ENCODE peak calls at places on chromosomes 6 and 20, in eight cellular contexts. Q is neural progenitor cell, N is K562, A is psoas muscle, D is prostate gland, O is tibial nerve, J is body of pancreas, M is cardiac muscle cell. R is an unnamed sample.

GRCh38 chr6:28868873-28869272 is 54.9 kb downstream of the TRIM27 start:
- DNase-seq in Q (no peak), N (no peak), A (no peak), D (no peak), O (no peak), J (no peak), M (no peak), R (no peak)

GRCh38 chr20:48629069-48629959 is 198.5 kb downstream of the PREX1 start:
- DNase-seq in Q (no peak), N (no peak), A (no peak), D (no peak), O (no peak), J (no peak), M (no peak), R (no peak)

GRCh38 chr6:157215702-157216101 is 107.6 kb downstream of the TMEM242 start:
- DNase-seq in Q (no peak), N (no peak), A (no peak), D (no peak), O (no peak), J (no peak), M (no peak), R (no peak)

GRCh38 chr6:117976030-117976651 is 69.1 kb downstream of the SLC35F1 start:
- DNase-seq in Q (peak), N (peak), A (no peak), D (peak), O (peak), J (no peak), M (peak), R (peak)

GRCh38 chr6:45500924-45501816 is 123.4 kb upstream of the SUPT3H start:
- DNase-seq in Q (peak), N (peak), A (no peak), D (no peak), O (no peak), J (no peak), M (no peak), R (no peak)

GRCh38 chr6:83429269-83429668 is 1.6 kb downstream of the ME1 start:
- DNase-seq in Q (no peak), N (no peak), A (no peak), D (no peak), O (no peak), J (no peak), M (no peak), R (no peak)

GRCh38 chr6:169981568-169981967 is 230.1 kb downstream of the ERMARD start:
- DNase-seq in Q (no peak), N (no peak), A (no peak), D (no peak), O (no peak), J (no peak), M (no peak), R (no peak)

GRCh38 chr20:3164043-3164762 is 4.5 kb upstream of the FASTKD5 start:
- DNase-seq in Q (no peak), N (no peak), A (no peak), D (no peak), O (no peak), J (no peak), M (no peak), R (no peak)

GRCh38 chr6:143513410-143513809 is 1.9 kb upstream of the FUCA2 start:
- DNase-seq in Q (peak), N (peak), A (no peak), D (no peak), O (no peak), J (no peak), M (peak), R (peak)

GRCh38 chr6:56996401-56996800 is 41.5 kb downstream of the BEND6 start:
- DNase-seq in Q (no peak), N (no peak), A (no peak), D (no peak), O (no peak), J (no peak), M (no peak), R (no peak)

GRCh38 chr6:23503173-23503572 is 622.8 kb upstream of the NRSN1 start:
- DNase-seq in Q (no peak), N (no peak), A (no peak), D (no peak), O (no peak), J (no peak), M (no peak), R (no peak)

GRCh38 chr20:34082232-34082887 is 29.7 kb downstream of the EIF2S2 start:
- DNase-seq in Q (no peak), N (no peak), A (no peak), D (no peak), O (no peak), J (no peak), M (no peak), R (no peak)

GRCh38 chr6:33566182-33567084 is 13.6 kb downstream of the BAK1 start:
- DNase-seq in Q (no peak), N (peak), A (no peak), D (no peak), O (no peak), J (no peak), M (no peak), R (no peak)

GRCh38 chr6:72826033-72826432 is 204.2 kb downstream of the KCNQ5 start:
- DNase-seq in Q (no peak), N (no peak), A (no peak), D (no peak), O (no peak), J (no peak), M (no peak), R (no peak)

GRCh38 chr6:85449818-85450577 is at the start of gene NT5E:
- DNase-seq in Q (peak), N (no peak), A (peak), D (peak), O (peak), J (peak), M (peak), R (no peak)

GRCh38 chr6:166760288-166760687 is 133.2 kb upstream of the RPS6KA2 start:
- DNase-seq in Q (no peak), N (no peak), A (no peak), D (no peak), O (no peak), J (no peak), M (no peak), R (no peak)

GRCh38 chr6:62285612-62286469 is at the start of gene KHDRBS2:
- DNase-seq in Q (peak), N (no peak), A (peak), D (peak), O (peak), J (peak), M (peak), R (peak)

GRCh38 chr20:31705598-31706597 is 16.8 kb downstream of the BCL2L1 start:
- DNase-seq in Q (no peak), N (no peak), A (no peak), D (no peak), O (no peak), J (no peak), M (no peak), R (no peak)

GRCh38 chr20:17641520-17641964 is 40.5 kb downstream of the RRBP1 start:
- DNase-seq in Q (no peak), N (no peak), A (no peak), D (no peak), O (no peak), J (no peak), M (no peak), R (no peak)

GRCh38 chr6:129340983-129341382 is 369.0 kb downstream of the ARHGAP18 start:
- DNase-seq in Q (no peak), N (no peak), A (peak), D (no peak), O (no peak), J (no peak), M (no peak), R (no peak)

GRCh38 chr20:20568604-20569205 is 143.7 kb downstream of the RALGAPA2 start:
- DNase-seq in Q (peak), N (peak), A (no peak), D (no peak), O (no peak), J (peak), M (peak), R (peak)

GRCh38 chr20:44832724-44833123 is 22.4 kb upstream of the RIMS4 start:
- DNase-seq in Q (no peak), N (no peak), A (no peak), D (no peak), O (no peak), J (no peak), M (no peak), R (no peak)

GRCh38 chr6:38113810-38114577 is 294.5 kb downstream of the ZFAND3 start:
- DNase-seq in Q (no peak), N (no peak), A (no peak), D (no peak), O (no peak), J (no peak), M (no peak), R (no peak)

GRCh38 chr6:79335133-79335674 is 100.7 kb upstream of the HMGN3 start:
- DNase-seq in Q (no peak), N (no peak), A (no peak), D (no peak), O (no peak), J (no peak), M (no peak), R (no peak)

GRCh38 chr20:35604444-35604750 is 11.2 kb upstream of the SPAG4 start:
- DNase-seq in Q (peak), N (peak), A (no peak), D (no peak), O (no peak), J (no peak), M (peak), R (peak)

GRCh38 chr6:145070791-145071190 is 664.5 kb downstream of the EPM2A start:
- DNase-seq in Q (no peak), N (no peak), A (no peak), D (no peak), O (no peak), J (no peak), M (no peak), R (no peak)

GRCh38 chr6:13508711-13509705 is 21.6 kb upstream of the GFOD1 start:
- DNase-seq in Q (no peak), N (no peak), A (no peak), D (no peak), O (no peak), J (no peak), M (no peak), R (no peak)

GRCh38 chr20:52895662-52896061 is 76.5 kb upstream of the TSHZ2 start:
- DNase-seq in Q (no peak), N (no peak), A (no peak), D (peak), O (no peak), J (no peak), M (no peak), R (no peak)

GRCh38 chr20:46800405-46800804 is 91.0 kb downstream of the SLC2A10 start:
- DNase-seq in Q (no peak), N (no peak), A (no peak), D (no peak), O (no peak), J (no peak), M (no peak), R (no peak)

GRCh38 chr20:56839791-56840190 is 210.7 kb downstream of the TFAP2C start:
- DNase-seq in Q (no peak), N (no peak), A (no peak), D (no peak), O (no peak), J (no peak), M (no peak), R (no peak)

GRCh38 chr20:24634855-24635254 is 165.4 kb downstream of the SYNDIG1 start:
- DNase-seq in Q (peak), N (peak), A (peak), D (no peak), O (no peak), J (no peak), M (peak), R (no peak)

GRCh38 chr20:21808863-21809664 is 103.6 kb downstream of the PAX1 start:
- DNase-seq in Q (peak), N (peak), A (peak), D (peak), O (peak), J (peak), M (peak), R (peak)

GRCh38 chr6:158026901-158027589 is 45.4 kb downstream of the SYNJ2 start:
- DNase-seq in Q (no peak), N (no peak), A (no peak), D (no peak), O (no peak), J (no peak), M (no peak), R (no peak)

GRCh38 chr6:45439861-45440388 is 62.2 kb upstream of the SUPT3H start:
- DNase-seq in Q (no peak), N (peak), A (no peak), D (no peak), O (no peak), J (no peak), M (no peak), R (no peak)

GRCh38 chr6:110357696-110358535 is at the start of gene METTL24:
- DNase-seq in Q (peak), N (no peak), A (peak), D (no peak), O (no peak), J (peak), M (peak), R (no peak)

GRCh38 chr20:32040142-32040953 is 11.7 kb upstream of the HCK start:
- DNase-seq in Q (no peak), N (no peak), A (peak), D (peak), O (no peak), J (no peak), M (peak), R (no peak)

GRCh38 chr20:54043044-54043967 is 27.1 kb downstream of the BCAS1 start:
- DNase-seq in Q (no peak), N (no peak), A (no peak), D (no peak), O (no peak), J (no peak), M (no peak), R (no peak)

DNA sequence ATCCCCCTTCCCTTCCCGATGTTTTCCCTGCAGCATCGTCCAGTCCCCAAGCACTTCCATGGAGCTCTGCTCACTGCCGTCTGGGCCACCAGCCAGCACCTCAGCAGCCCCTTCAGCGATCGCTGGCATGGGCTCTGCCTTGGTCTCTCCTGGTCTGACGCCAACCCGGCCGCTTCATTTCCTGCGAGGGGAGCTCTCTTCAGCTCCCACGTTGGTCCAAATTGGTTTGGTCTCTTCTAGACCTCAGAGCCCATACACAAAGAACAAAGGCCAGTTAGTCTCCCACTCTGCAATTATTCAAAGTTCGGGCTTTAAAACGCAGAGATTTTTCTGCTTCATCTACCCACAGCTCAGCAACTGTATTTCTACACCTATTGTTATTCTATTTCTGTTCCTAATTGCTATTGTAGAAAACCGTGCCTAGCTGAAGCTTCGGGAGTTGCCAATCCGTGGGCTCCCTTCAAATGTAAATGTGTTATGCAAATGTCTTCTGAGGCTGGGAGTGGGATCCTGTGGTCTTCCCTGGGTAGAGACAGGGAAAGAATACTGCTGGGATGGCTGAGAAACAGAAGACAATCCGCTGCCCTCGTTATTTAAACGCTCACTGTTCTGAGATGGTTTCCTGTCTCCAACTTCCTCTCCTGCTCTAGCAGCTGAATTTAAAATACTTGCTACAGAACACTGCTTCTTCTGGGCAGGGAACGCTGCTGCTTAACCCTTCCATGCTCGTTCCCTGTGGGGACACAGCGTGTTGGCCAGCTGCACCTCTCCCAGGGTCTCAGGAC is 154.2 kb upstream of the QKI start:
- DNase-seq in Q (peak), N (no peak), A (peak), D (no peak), O (no peak), J (no peak), M (peak), R (peak)
- H3K4me3 ChIP-seq in Q (peak), N (no peak), A (peak), D (no peak), O (no peak), J (no peak), M (no peak), R (peak)

GRCh38 chr6:148517518-148517917 is 174.9 kb downstream of the SASH1 start:
- DNase-seq in Q (no peak), N (no peak), A (no peak), D (no peak), O (no peak), J (no peak), M (no peak), R (no peak)

GRCh38 chr6:148516116-148517016 is 173.7 kb downstream of the SASH1 start:
- DNase-seq in Q (no peak), N (no peak), A (no peak), D (no peak), O (no peak), J (no peak), M (no peak), R (no peak)

GRCh38 chr6:148513145-148514071 is 170.8 kb downstream of the SASH1 start:
- DNase-seq in Q (no peak), N (no peak), A (peak), D (no peak), O (no peak), J (no peak), M (no peak), R (no peak)

GRCh38 chr6:148509789-148510581 is 167.3 kb downstream of the SASH1 start:
- DNase-seq in Q (no peak), N (no peak), A (peak), D (no peak), O (peak), J (peak), M (no peak), R (peak)

DNA sequence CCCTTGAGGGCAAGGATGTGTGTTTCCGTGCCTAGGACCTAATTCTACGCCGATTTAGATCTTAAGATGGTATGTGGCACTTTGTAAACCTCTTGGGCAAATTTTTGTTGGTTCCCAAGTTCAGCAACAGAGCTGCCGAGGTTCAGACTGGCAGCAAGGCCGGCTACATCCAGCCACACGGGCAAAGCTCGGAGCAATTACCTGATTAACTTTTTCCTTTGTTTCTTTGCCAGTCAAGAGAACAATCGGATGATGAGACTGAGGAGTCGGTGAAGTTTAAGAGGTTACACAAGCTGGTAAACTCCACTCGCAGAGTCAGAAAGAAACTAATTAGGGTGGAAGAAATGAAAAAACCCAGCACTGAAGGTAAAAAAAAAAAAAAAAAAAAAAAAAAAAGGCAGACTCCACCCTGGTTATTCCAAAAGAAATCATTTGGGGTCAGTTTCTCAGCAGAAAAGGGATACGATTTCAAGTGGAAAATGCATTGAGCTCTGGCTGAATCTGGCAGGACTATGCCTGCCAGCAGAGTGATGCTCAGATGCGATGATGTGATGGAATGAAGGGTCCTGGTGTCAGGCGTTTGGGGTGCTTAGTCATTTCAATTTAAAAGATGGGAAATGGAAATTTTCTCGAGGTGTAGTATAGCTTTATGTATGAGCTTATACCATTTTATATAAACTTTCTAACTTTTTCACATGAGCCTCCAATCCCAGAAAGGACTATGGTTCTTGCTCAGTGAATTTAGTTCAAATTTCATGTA is 171.6 kb downstream of the SASH1 start:
- DNase-seq in Q (no peak), N (no peak), A (no peak), D (no peak), O (no peak), J (no peak), M (no peak), R (no peak)
- H3K4me3 ChIP-seq in Q (no peak), N (no peak), A (peak), D (no peak), O (peak), J (no peak), M (no peak), R (no peak)

DNA sequence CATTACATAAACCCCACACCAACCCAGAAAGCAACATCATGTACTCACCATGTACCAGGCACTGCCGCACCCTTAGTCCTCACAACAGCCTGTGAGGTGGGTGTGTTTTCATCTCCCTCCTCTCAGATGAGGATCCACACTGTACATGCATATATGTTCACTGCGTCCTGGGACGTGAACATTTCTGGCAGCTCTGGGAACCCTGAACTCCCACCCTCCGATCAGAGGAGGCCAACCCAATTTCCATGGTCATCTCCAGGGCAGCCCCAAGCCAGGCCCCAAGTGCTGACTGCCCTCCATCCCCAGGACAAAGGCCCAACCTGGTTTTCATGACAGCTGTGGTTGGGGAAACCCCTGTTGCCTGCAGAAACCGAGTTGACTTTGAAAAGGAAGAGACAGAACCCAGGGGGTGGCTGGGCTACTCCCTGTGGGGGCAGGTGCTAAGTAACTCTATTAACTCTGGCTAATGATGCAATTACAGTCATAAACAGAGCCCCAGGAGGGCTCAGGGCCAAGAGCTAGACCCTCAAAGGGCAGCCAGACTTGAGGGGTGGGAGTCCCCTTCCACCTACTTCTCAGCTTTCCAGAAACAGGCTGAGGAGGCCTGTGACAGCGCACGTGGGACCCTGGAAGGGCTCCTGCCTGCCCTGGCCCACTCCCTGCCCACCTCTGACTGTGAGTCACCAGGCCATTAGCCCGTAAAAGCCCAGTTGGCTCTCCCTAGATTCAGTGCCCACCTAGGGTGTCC is 2.6 kb downstream of the TFEB start:
- DNase-seq in Q (no peak), N (no peak), A (no peak), D (peak), O (no peak), J (no peak), M (no peak), R (no peak)
- H3K4me3 ChIP-seq in Q (peak), N (no peak), A (peak), D (no peak), O (peak), J (no peak), M (no peak), R (no peak)

GRCh38 chr6:131381694-131382093 is 191.3 kb upstream of the ARG1 start:
- DNase-seq in Q (no peak), N (no peak), A (no peak), D (no peak), O (no peak), J (no peak), M (peak), R (no peak)
- H3K4me3 ChIP-seq in Q (no peak), N (no peak), A (no peak), D (no peak), O (no peak), J (no peak), M (no peak), R (no peak)

GRCh38 chr6:42046491-42047219 is 3.7 kb upstream of the TAF8 start:
- DNase-seq in Q (no peak), N (peak), A (no peak), D (peak), O (no peak), J (no peak), M (no peak), R (no peak)
- H3K4me3 ChIP-seq in Q (no peak), N (no peak), A (peak), D (peak), O (peak), J (no peak), M (no peak), R (no peak)

GRCh38 chr20:62843656-62844055 is 18.0 kb downstream of the TCFL5 start:
- DNase-seq in Q (no peak), N (no peak), A (no peak), D (no peak), O (no peak), J (no peak), M (no peak), R (no peak)
- H3K4me3 ChIP-seq in Q (no peak), N (no peak), A (no peak), D (no peak), O (no peak), J (no peak), M (no peak), R (no peak)

R was measured in HAP-1.